ENCODE peak calls at places on chromosome X, in nine cellular contexts. O, E, M, S, B, V, H, A and F are unnamed samples. For H3K4me1 and H3K36me3, the result is how much of the 10 kb centered on the place peaks cover.

GRCh38 chrX:54044877-54045328 is 630 bp upstream of the PHF8 start:
- DNase-seq in O (no peak), E (no peak), M (no peak), S (no peak), B (no peak), V (peak), H (no peak), A (no peak), F (no peak)

GRCh38 chrX:12956704-12957541 is 18.0 kb upstream of the TMSB4X start:
- DNase-seq in O (no peak), E (peak), M (no peak), S (peak), B (peak), V (peak), H (peak), A (no peak), F (peak)

GRCh38 chrX:132592880-132593279 is 104.0 kb upstream of the MBNL3 start:
- DNase-seq in O (peak), E (peak), M (no peak), S (no peak), B (no peak), V (peak), H (no peak), A (no peak), F (no peak)

GRCh38 chrX:45714864-45715263 is 514.2 kb upstream of the DIPK2B start:
- DNase-seq in O (no peak), E (peak), M (no peak), S (no peak), B (peak), V (no peak), H (no peak), A (no peak), F (no peak)

GRCh38 chrX:69361286-69361926 is 142.7 kb upstream of the NALF2 start:
- DNase-seq in O (no peak), E (no peak), M (peak), S (no peak), B (no peak), V (peak), H (peak), A (no peak), F (no peak)

GRCh38 chrX:114999906-115000305 is 17.5 kb downstream of the IL13RA2 start:
- DNase-seq in O (no peak), E (no peak), M (no peak), S (no peak), B (no peak), V (no peak), H (no peak), A (no peak), F (no peak)

GRCh38 chrX:12693754-12694153 is 97.5 kb upstream of the PRPS2 start:
- DNase-seq in O (no peak), E (no peak), M (no peak), S (no peak), B (no peak), V (no peak), H (no peak), A (no peak), F (no peak)

GRCh38 chrX:130295519-130296314 is 27.0 kb upstream of the ZNF280C start:
- DNase-seq in O (no peak), E (peak), M (no peak), S (no peak), B (no peak), V (no peak), H (no peak), A (no peak), F (no peak)

GRCh38 chrX:51975360-51975759 is 81.9 kb downstream of the MAGED1 start:
- DNase-seq in O (no peak), E (no peak), M (no peak), S (no peak), B (no peak), V (no peak), H (no peak), A (no peak), F (no peak)

GRCh38 chrX:72102760-72103159 is 29.0 kb downstream of the RTL5 start:
- DNase-seq in O (no peak), E (no peak), M (no peak), S (no peak), B (no peak), V (no peak), H (peak), A (no peak), F (no peak)

GRCh38 chrX:135010921-135011320 is 11.4 kb downstream of the RTL8B start:
- DNase-seq in O (no peak), E (no peak), M (no peak), S (no peak), B (no peak), V (no peak), H (no peak), A (no peak), F (no peak)

GRCh38 chrX:112087545-112087944 is 5.0 kb upstream of the TRPC5 start:
- DNase-seq in O (no peak), E (no peak), M (no peak), S (no peak), B (no peak), V (no peak), H (no peak), A (no peak), F (no peak)

GRCh38 chrX:40098264-40099045 is 697 bp upstream of the BCOR start:
- DNase-seq in O (no peak), E (peak), M (peak), S (peak), B (peak), V (peak), H (no peak), A (peak), F (peak)

GRCh38 chrX:82816572-82816971 is 691.5 kb upstream of the POU3F4 start:
- DNase-seq in O (no peak), E (no peak), M (no peak), S (no peak), B (no peak), V (no peak), H (no peak), A (no peak), F (no peak)

GRCh38 chrX:106862972-106863688 is 40.0 kb downstream of the RIPPLY1 start:
- DNase-seq in O (no peak), E (no peak), M (no peak), S (no peak), B (no peak), V (peak), H (no peak), A (no peak), F (peak)

GRCh38 chrX:43813319-43813718 is 68.9 kb downstream of the MAOB start:
- DNase-seq in O (no peak), E (no peak), M (no peak), S (no peak), B (no peak), V (no peak), H (no peak), A (no peak), F (no peak)

GRCh38 chrX:110803506-110803905 is 7.9 kb upstream of the CHRDL1 start:
- DNase-seq in O (no peak), E (no peak), M (no peak), S (no peak), B (no peak), V (no peak), H (no peak), A (no peak), F (no peak)

GRCh38 chrX:53471346-53471745 is 37.2 kb upstream of the HSD17B10 start:
- DNase-seq in O (no peak), E (no peak), M (no peak), S (no peak), B (no peak), V (no peak), H (no peak), A (no peak), F (no peak)

GRCh38 chrX:75158054-75158453 is 2.0 kb upstream of the ABCB7 start:
- DNase-seq in O (no peak), E (no peak), M (no peak), S (no peak), B (no peak), V (no peak), H (no peak), A (no peak), F (no peak)

GRCh38 chrX:37787353-37787869 is 7.6 kb downstream of the CYBB start:
- DNase-seq in O (no peak), E (no peak), M (no peak), S (no peak), B (no peak), V (no peak), H (no peak), A (no peak), F (no peak)
- H3K4me1 ChIP-seq in O (under half), E (under half), M (under half), S (under half), B (under half), V (under half), H (under half), A (under half), F (under half)

GRCh38 chrX:154655786-154656185 is 2.4 kb upstream of the CTAG2 start:
- DNase-seq in O (no peak), E (no peak), M (no peak), S (no peak), B (no peak), V (no peak), H (no peak), A (no peak), F (no peak)
- H3K4me3 ChIP-seq in O (no peak), E (no peak), M (no peak), S (no peak), B (no peak), V (no peak), H (no peak), A (no peak), F (no peak)

DNA sequence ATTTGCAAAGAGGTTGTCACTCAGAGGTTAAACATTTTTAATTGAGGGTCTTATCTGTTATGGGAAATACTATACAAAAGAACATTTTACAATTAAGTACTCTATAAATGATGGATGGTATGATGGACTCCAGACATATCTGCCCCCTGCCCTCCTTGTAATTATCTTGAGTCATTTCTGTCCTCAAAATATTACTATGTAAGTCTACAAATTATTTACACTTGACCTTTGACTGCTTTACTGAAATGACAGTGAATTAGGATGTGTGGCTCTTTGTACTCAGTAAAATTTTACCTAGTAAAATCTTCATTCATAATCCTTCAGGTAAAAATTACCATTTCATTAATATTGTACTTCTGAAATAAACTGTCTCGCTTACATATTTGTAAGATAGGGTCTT is 46.5 kb downstream of the USP9X start:
- DNase-seq in O (no peak), E (no peak), M (no peak), S (no peak), B (no peak), V (no peak), H (no peak), A (no peak), F (no peak)
- H3K36me3 ChIP-seq in O (under half), E (half or more), M (under half), S (under half), B (under half), V (under half), H (under half), A (under half), F (under half)

GRCh38 chrX:137998619-137999018 is 432.7 kb downstream of the ZIC3 start:
- DNase-seq in O (no peak), E (no peak), M (no peak), S (no peak), B (no peak), V (no peak), H (no peak), A (no peak), F (no peak)
- H3K4me1 ChIP-seq in O (under half), E (under half), M (under half), S (under half), B (under half), V (under half), H (under half), A (under half), F (under half)

GRCh38 chrX:143633530-143634372 is 2.1 kb downstream of the SLITRK4 start:
- DNase-seq in O (no peak), E (peak), M (no peak), S (no peak), B (no peak), V (no peak), H (no peak), A (no peak), F (no peak)

GRCh38 chrX:143634701-143635442 is 1.0 kb downstream of the SLITRK4 start:
- DNase-seq in O (no peak), E (peak), M (no peak), S (no peak), B (no peak), V (no peak), H (no peak), A (no peak), F (no peak)

GRCh38 chrX:143632625-143633387 is 3.1 kb downstream of the SLITRK4 start:
- DNase-seq in O (no peak), E (peak), M (no peak), S (no peak), B (no peak), V (no peak), H (no peak), A (no peak), F (no peak)

GRCh38 chrX:143634373-143634685 is 1.6 kb downstream of the SLITRK4 start:
- DNase-seq in O (no peak), E (peak), M (no peak), S (no peak), B (no peak), V (no peak), H (no peak), A (no peak), F (no peak)

GRCh38 chrX:143635915-143636314 is at the start of gene SLITRK4:
- DNase-seq in O (no peak), E (peak), M (no peak), S (no peak), B (no peak), V (no peak), H (no peak), A (no peak), F (no peak)
- H3K4me3 ChIP-seq in O (peak), E (peak), M (no peak), S (no peak), B (peak), V (no peak), H (no peak), A (no peak), F (no peak)

DNA sequence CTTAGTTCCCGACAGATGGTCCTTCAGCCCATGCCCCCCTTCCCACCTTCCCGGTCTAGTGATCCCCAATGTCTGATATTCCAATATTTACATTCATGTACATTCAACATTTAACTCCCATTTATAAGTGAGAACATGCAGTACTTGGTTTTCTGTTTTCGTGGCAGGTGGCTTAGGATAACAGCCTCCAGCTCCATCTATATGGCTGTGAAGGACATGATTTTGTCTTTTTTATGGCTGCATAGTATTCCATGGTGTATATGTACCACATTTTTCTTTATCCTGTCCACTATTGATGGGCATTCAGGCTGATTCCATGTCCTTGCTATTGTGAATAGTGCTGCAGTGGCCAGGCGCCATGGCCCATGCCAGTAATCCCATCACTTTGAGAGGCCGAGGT is 13.8 kb downstream of the RBM10 start:
- DNase-seq in O (no peak), E (no peak), M (no peak), S (no peak), B (no peak), V (no peak), H (peak), A (no peak), F (no peak)
- H3K36me3 ChIP-seq in O (under half), E (under half), M (under half), S (under half), B (under half), V (under half), H (under half), A (under half), F (under half)

GRCh38 chrX:119981286-119982070 is 37.9 kb upstream of the NKAP start:
- DNase-seq in O (no peak), E (peak), M (no peak), S (no peak), B (no peak), V (peak), H (no peak), A (no peak), F (no peak)
- H3K4me1 ChIP-seq in O (under half), E (under half), M (under half), S (under half), B (under half), V (under half), H (under half), A (under half), F (under half)

GRCh38 chrX:57902633-57903032 is 7.6 kb downstream of the ZXDA start:
- DNase-seq in O (no peak), E (no peak), M (no peak), S (no peak), B (no peak), V (no peak), H (no peak), A (no peak), F (no peak)

GRCh38 chrX:57904481-57904880 is 5.8 kb downstream of the ZXDA start:
- DNase-seq in O (no peak), E (no peak), M (no peak), S (no peak), B (no peak), V (no peak), H (no peak), A (no peak), F (no peak)

GRCh38 chrX:57900961-57901360 is 9.3 kb downstream of the ZXDA start:
- DNase-seq in O (no peak), E (no peak), M (no peak), S (no peak), B (peak), V (no peak), H (no peak), A (no peak), F (no peak)

GRCh38 chrX:57906790-57907189 is 3.5 kb downstream of the ZXDA start:
- DNase-seq in O (no peak), E (no peak), M (no peak), S (no peak), B (no peak), V (no peak), H (no peak), A (no peak), F (no peak)

DNA sequence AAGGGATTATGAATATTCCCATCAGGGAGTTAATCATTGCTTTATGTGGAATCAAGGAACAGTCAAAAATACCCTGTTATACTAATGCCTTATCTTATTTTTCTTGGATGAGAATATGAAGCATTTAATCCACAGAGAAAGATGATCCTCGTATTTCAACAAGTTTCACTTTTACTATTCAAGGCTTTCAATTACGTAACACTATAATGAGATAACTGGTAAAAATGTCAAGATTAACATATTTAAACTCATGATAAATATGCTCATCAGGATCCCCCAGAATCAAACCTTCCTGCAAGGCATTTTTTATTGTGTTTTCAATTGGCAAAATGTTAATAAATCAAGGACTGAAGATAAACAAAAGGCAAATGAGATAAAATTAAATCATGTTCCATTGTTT is 5.1 kb downstream of the ZXDA start:
- DNase-seq in O (no peak), E (no peak), M (no peak), S (no peak), B (no peak), V (no peak), H (no peak), A (no peak), F (no peak)
- H3K4me3 ChIP-seq in O (peak), E (no peak), M (no peak), S (no peak), B (peak), V (peak), H (no peak), A (no peak), F (peak)

GRCh38 chrX:1598021-1598875 is 6.8 kb downstream of the AKAP17A start:
- DNase-seq in O (no peak), E (no peak), M (no peak), S (no peak), B (no peak), V (no peak), H (peak), A (no peak), F (no peak)

GRCh38 chrX:1600406-1601050 is 9.1 kb downstream of the AKAP17A start:
- DNase-seq in O (no peak), E (no peak), M (no peak), S (no peak), B (no peak), V (no peak), H (no peak), A (no peak), F (no peak)

GRCh38 chrX:1599791-1600405 is 8.5 kb downstream of the AKAP17A start:
- DNase-seq in O (no peak), E (no peak), M (no peak), S (no peak), B (no peak), V (no peak), H (no peak), A (no peak), F (no peak)

GRCh38 chrX:1597345-1598020 is 6.1 kb downstream of the AKAP17A start:
- DNase-seq in O (no peak), E (no peak), M (no peak), S (no peak), B (no peak), V (no peak), H (peak), A (no peak), F (no peak)

DNA sequence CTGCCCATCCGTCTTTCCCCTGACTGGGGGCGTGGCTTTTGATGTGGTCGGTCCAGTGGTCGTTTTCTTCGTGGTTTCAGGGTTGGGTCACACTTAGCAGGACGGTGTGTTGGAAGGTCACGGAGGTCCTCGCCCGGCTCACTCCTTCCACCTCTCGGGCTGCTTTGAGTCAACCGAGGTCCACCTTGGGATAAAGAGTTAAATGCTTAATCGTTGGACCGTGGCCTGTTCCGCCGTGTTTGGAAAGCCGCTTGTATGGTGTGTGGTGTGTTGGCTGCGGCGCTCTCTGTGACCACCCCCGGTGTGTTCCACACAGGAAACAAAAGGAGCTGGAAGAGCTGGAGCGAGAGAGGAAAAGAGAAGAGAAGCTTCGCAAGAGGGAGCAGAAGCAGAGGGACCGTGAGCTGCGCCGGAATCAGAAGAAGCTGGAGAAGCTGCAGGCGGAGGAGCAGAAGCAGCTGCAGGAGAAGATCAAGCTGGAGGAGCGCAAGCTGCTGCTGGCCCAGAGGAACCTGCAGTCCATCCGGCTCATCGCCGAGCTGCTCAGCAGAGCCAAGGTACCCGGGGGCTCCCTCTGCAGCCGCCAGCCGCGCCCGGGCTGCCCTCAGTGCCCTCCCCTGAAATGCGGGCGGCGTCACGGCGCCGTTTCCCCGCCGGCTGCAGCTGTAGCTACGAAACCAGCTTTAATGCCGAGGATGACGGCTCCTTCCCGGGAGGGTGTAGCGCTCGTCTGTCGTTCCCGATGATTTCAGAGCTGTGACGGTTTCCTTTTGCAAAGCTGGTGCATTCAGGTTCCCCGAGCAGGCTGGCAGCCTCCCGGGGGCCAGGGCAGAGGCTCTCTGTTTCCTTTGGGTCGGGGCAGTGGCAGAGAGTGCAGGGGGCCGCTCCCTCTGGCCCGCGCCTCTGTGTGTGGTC is 7.7 kb downstream of the AKAP17A start:
- DNase-seq in O (no peak), E (no peak), M (no peak), S (no peak), B (no peak), V (no peak), H (peak), A (no peak), F (no peak)
- H3K36me3 ChIP-seq in O (half or more), E (half or more), M (under half), S (half or more), B (under half), V (half or more), H (half or more), A (half or more), F (half or more)

GRCh38 chrX:2710496-2710895 is 19.4 kb downstream of the CD99 start:
- DNase-seq in O (no peak), E (no peak), M (no peak), S (no peak), B (no peak), V (no peak), H (no peak), A (no peak), F (no peak)
- H3K4me1 ChIP-seq in O (half or more), E (under half), M (under half), S (under half), B (under half), V (under half), H (half or more), A (half or more), F (under half)